ENCODE peak calls at places on chromosomes 1 and 21, in eight cellular contexts. W is amniotic epithelial cell; U is NCI-H1417; S is mesothelial cell of epicardium; F is hippocampal formation; J is stimulated activated CD4-positive, alpha-beta T cell treated with anti-CD3 and anti-CD28 coated beads, TNF-alpha, amount 100 ng/mL, for 24 hours; P is BE2C; H is effector memory CD8-positive, alpha-beta T cell. N is an unnamed sample.

GRCh38 chr1:214568328-214568727 is 16.9 kb upstream of the PTPN14 start:
- DNase-seq in W (no peak), U (no peak), S (no peak), F (no peak), J (no peak), P (no peak), H (no peak), N (no peak)

GRCh38 chr1:172827841-172828240 is 168.9 kb downstream of the FASLG start:
- DNase-seq in W (no peak), U (no peak), S (no peak), F (no peak), J (no peak), P (no peak), H (no peak), N (no peak)

GRCh38 chr1:21089299-21089698 is 87.4 kb downstream of the EIF4G3 start:
- DNase-seq in W (no peak), U (no peak), S (no peak), F (no peak), J (no peak), P (no peak), H (no peak), N (no peak)

GRCh38 chr1:230778916-230779590 is 31.9 kb downstream of the CAPN9 start:
- DNase-seq in W (peak), U (no peak), S (no peak), F (no peak), J (no peak), P (no peak), H (no peak), N (no peak)

GRCh38 chr1:215143497-215143896 is 61.0 kb downstream of the KCNK2 start:
- DNase-seq in W (no peak), U (no peak), S (no peak), F (no peak), J (no peak), P (no peak), H (no peak), N (no peak)

GRCh38 chr1:42157667-42158066 is 4.5 kb downstream of the GUCA2B start:
- DNase-seq in W (no peak), U (no peak), S (no peak), F (no peak), J (no peak), P (no peak), H (no peak), N (no peak)

GRCh38 chr1:182699673-182700350 is 15.4 kb upstream of the RGS8 start:
- DNase-seq in W (no peak), U (no peak), S (no peak), F (no peak), J (no peak), P (peak), H (no peak), N (peak)

GRCh38 chr1:78987042-78987441 is 19.5 kb downstream of the ADGRL4 start:
- DNase-seq in W (no peak), U (no peak), S (no peak), F (no peak), J (no peak), P (no peak), H (no peak), N (no peak)

GRCh38 chr21:27507695-27508094 is 540.8 kb upstream of the ADAMTS5 start:
- DNase-seq in W (no peak), U (no peak), S (no peak), F (no peak), J (no peak), P (no peak), H (no peak), N (no peak)

GRCh38 chr1:30808067-30808662 is 50.6 kb upstream of the LAPTM5 start:
- DNase-seq in W (peak), U (no peak), S (no peak), F (no peak), J (no peak), P (no peak), H (no peak), N (no peak)

GRCh38 chr21:28899744-28900143 is 92.9 kb downstream of the LTN1 start:
- DNase-seq in W (peak), U (no peak), S (no peak), F (no peak), J (no peak), P (no peak), H (no peak), N (no peak)

GRCh38 chr1:51322417-51323101 is 7.8 kb downstream of the TTC39A start:
- DNase-seq in W (no peak), U (no peak), S (no peak), F (no peak), J (no peak), P (no peak), H (no peak), N (no peak)

GRCh38 chr1:206860165-206860564 is 5.3 kb upstream of the IL20 start:
- DNase-seq in W (no peak), U (no peak), S (no peak), F (no peak), J (no peak), P (no peak), H (no peak), N (no peak)

GRCh38 chr1:204920511-204920910 is 49.8 kb downstream of the NFASC start:
- DNase-seq in W (no peak), U (no peak), S (no peak), F (no peak), J (no peak), P (no peak), H (no peak), N (no peak)

GRCh38 chr1:101162300-101162699 is 74.5 kb upstream of the S1PR1 start:
- DNase-seq in W (no peak), U (no peak), S (no peak), F (no peak), J (no peak), P (no peak), H (no peak), N (no peak)

GRCh38 chr1:245245021-245245667 is 90.4 kb downstream of the KIF26B start:
- DNase-seq in W (no peak), U (peak), S (no peak), F (no peak), J (no peak), P (no peak), H (no peak), N (no peak)

GRCh38 chr1:1432566-1432950 is 2.9 kb upstream of the VWA1 start:
- DNase-seq in W (no peak), U (no peak), S (no peak), F (no peak), J (no peak), P (no peak), H (no peak), N (peak)

GRCh38 chr1:154213274-154213673 is 7.1 kb upstream of the CFAP141 start:
- DNase-seq in W (peak), U (no peak), S (no peak), F (no peak), J (no peak), P (no peak), H (no peak), N (no peak)

GRCh38 chr21:40672602-40673001 is 174.4 kb downstream of the DSCAM start:
- DNase-seq in W (no peak), U (no peak), S (no peak), F (no peak), J (no peak), P (no peak), H (no peak), N (no peak)

GRCh38 chr1:109627692-109628399 is 8.2 kb downstream of the AMPD2 start:
- DNase-seq in W (no peak), U (no peak), S (no peak), F (no peak), J (no peak), P (no peak), H (no peak), N (no peak)

GRCh38 chr1:152622803-152623202 is at the start of gene LCE3A:
- DNase-seq in W (no peak), U (no peak), S (no peak), F (no peak), J (no peak), P (no peak), H (no peak), N (no peak)

GRCh38 chr1:26799479-26800133 is 11.9 kb downstream of the PIGV start:
- DNase-seq in W (peak), U (no peak), S (no peak), F (peak), J (no peak), P (no peak), H (no peak), N (no peak)

GRCh38 chr1:50237081-50237480 is 128.4 kb downstream of the ELAVL4 start:
- DNase-seq in W (no peak), U (no peak), S (no peak), F (no peak), J (no peak), P (no peak), H (no peak), N (no peak)

GRCh38 chr1:18951416-18951815 is 5.1 kb downstream of the IFFO2 start:
- DNase-seq in W (no peak), U (no peak), S (no peak), F (no peak), J (no peak), P (no peak), H (peak), N (no peak)

GRCh38 chr1:109794319-109795132 is 30.8 kb upstream of the EPS8L3 start:
- DNase-seq in W (no peak), U (peak), S (no peak), F (no peak), J (no peak), P (no peak), H (no peak), N (no peak)

GRCh38 chr1:87830579-87830978 is 501.9 kb downstream of the LMO4 start:
- DNase-seq in W (no peak), U (no peak), S (no peak), F (no peak), J (no peak), P (no peak), H (no peak), N (no peak)

GRCh38 chr1:212218911-212219310 is 66.3 kb upstream of the PPP2R5A start:
- DNase-seq in W (peak), U (no peak), S (no peak), F (no peak), J (no peak), P (no peak), H (no peak), N (no peak)

GRCh38 chr1:224616761-224617409 is 768 bp downstream of the CNIH3 start:
- DNase-seq in W (no peak), U (no peak), S (no peak), F (no peak), J (no peak), P (no peak), H (no peak), N (peak)